ENCODE peak calls at places on chromosome 3, in ten cellular contexts. L is dermis blood vessel endothelial cell; C is activated naive CD4-positive, alpha-beta T cell treated with Interleukin-2 at 50 U/mL for 16 hours; P is SK-MEL-5; X is GM23248; R is Calu3; K is SIG-M5; A is tibial nerve; D is skeletal muscle cell; V is AG08396. M is an unnamed sample.

GRCh38 chr3:158430968-158431367 is 140.0 kb upstream of the MLF1 start:
- DNase-seq in X (no peak), A (no peak), C (no peak), L (no peak), R (no peak), P (no peak), D (no peak), K (no peak), V (no peak), M (no peak)

GRCh38 chr3:124860599-124860998 is 26.6 kb downstream of the ITGB5 start:
- DNase-seq in C (no peak), P (peak), R (peak), X (peak), V (peak), D (peak), K (no peak), L (peak), A (peak), M (no peak)

GRCh38 chr3:64209866-64210609 is 15.2 kb downstream of the PRICKLE2 start:
- DNase-seq in R (no peak), V (no peak), D (no peak), L (peak), K (no peak), X (peak), A (peak), P (no peak), C (no peak), M (no peak)

GRCh38 chr3:134378384-134378783 is 4.1 kb upstream of the AMOTL2 start:
- DNase-seq in D (no peak), K (no peak), A (no peak), V (no peak), X (no peak), L (peak), R (peak), P (peak), C (no peak), M (no peak)

GRCh38 chr3:69292959-69293574 is 92.8 kb downstream of the FRMD4B start:
- DNase-seq in K (no peak), V (no peak), X (no peak), L (no peak), P (no peak), A (no peak), D (no peak), C (no peak), R (no peak), M (no peak)

GRCh38 chr3:194936091-194936490 is 250.4 kb downstream of the FAM43A start:
- DNase-seq in P (no peak), X (no peak), C (no peak), R (no peak), V (no peak), L (no peak), A (no peak), K (no peak), D (no peak), M (no peak)

GRCh38 chr3:48596157-48596556 is 1.0 kb upstream of the COL7A1 start:
- DNase-seq in A (no peak), D (no peak), L (no peak), C (no peak), V (no peak), K (no peak), R (no peak), X (no peak), P (no peak), M (no peak)

GRCh38 chr3:170644711-170645110 is 58.8 kb upstream of the SLC7A14 start:
- DNase-seq in A (no peak), L (no peak), D (no peak), R (no peak), V (no peak), C (no peak), P (no peak), K (no peak), X (peak), M (no peak)

GRCh38 chr3:171753665-171754408 is 56.4 kb downstream of the PLD1 start:
- DNase-seq in R (no peak), K (no peak), V (peak), C (no peak), L (no peak), X (peak), A (no peak), D (peak), P (no peak), M (no peak)

GRCh38 chr3:32384938-32385337 is 6.7 kb upstream of the CMTM7 start:
- DNase-seq in A (no peak), C (no peak), X (peak), P (no peak), K (no peak), D (no peak), V (no peak), R (no peak), L (no peak), M (peak)

GRCh38 chr3:23945903-23946751 is 1.0 kb downstream of the NR1D2 start:
- DNase-seq in X (peak), P (peak), A (peak), R (peak), K (peak), C (peak), V (peak), L (peak), D (peak), M (peak)

GRCh38 chr3:121730940-121731687 is 18.4 kb downstream of the GOLGB1 start:
- DNase-seq in L (no peak), V (no peak), X (no peak), D (no peak), A (no peak), P (no peak), C (no peak), R (no peak), K (no peak), M (no peak)

GRCh38 chr3:64494530-64494929 is 193.3 kb downstream of the ADAMTS9 start:
- DNase-seq in P (no peak), R (no peak), X (no peak), V (no peak), C (no peak), A (no peak), L (no peak), K (no peak), D (no peak), M (no peak)

GRCh38 chr3:172562881-172563835 is 39.9 kb upstream of the TNFSF10 start:
- DNase-seq in D (peak), A (peak), V (peak), K (no peak), X (peak), C (peak), P (peak), R (peak), L (peak), M (peak)

GRCh38 chr3:167167491-167167890 is 212.6 kb downstream of the ZBBX start:
- DNase-seq in P (no peak), A (no peak), D (no peak), X (no peak), C (no peak), R (no peak), V (no peak), K (no peak), L (no peak), M (no peak)

GRCh38 chr3:143928541-143929255 is 42.9 kb upstream of the DIPK2A start:
- DNase-seq in K (no peak), R (no peak), V (no peak), C (no peak), P (no peak), A (no peak), D (no peak), L (no peak), X (no peak), M (no peak)

GRCh38 chr3:196707566-196707965 is 4.5 kb downstream of the CEP19 start:
- DNase-seq in A (no peak), P (no peak), R (no peak), L (peak), D (no peak), C (no peak), K (no peak), X (no peak), V (no peak), M (no peak)

GRCh38 chr3:43185656-43186375 is 79.9 kb upstream of the POMGNT2 start:
- DNase-seq in D (peak), L (peak), V (peak), P (no peak), C (no peak), X (peak), R (no peak), A (no peak), K (no peak), M (no peak)

GRCh38 chr3:24128195-24129005 is 183.3 kb downstream of the NR1D2 start:
- DNase-seq in V (peak), X (peak), L (no peak), A (no peak), P (no peak), R (no peak), K (no peak), D (peak), C (no peak), M (no peak)

GRCh38 chr3:15430624-15431023 is 3.2 kb downstream of the EAF1 start:
- DNase-seq in D (no peak), C (no peak), V (no peak), P (no peak), K (no peak), X (no peak), R (no peak), A (no peak), L (no peak), M (no peak)

GRCh38 chr3:173660645-173661299 is 263.2 kb downstream of the NLGN1 start:
- DNase-seq in K (no peak), L (no peak), R (no peak), V (no peak), X (peak), C (no peak), A (no peak), P (no peak), D (no peak), M (no peak)

GRCh38 chr3:128269796-128270195 is 116.5 kb downstream of the EEFSEC start:
- DNase-seq in X (no peak), V (no peak), R (no peak), D (no peak), C (no peak), A (no peak), L (no peak), P (no peak), K (no peak), M (no peak)

GRCh38 chr3:16388850-16389411 is 123.9 kb downstream of the OXNAD1 start:
- DNase-seq in L (no peak), C (no peak), P (no peak), X (peak), K (no peak), A (no peak), V (peak), D (no peak), R (no peak), M (no peak)

GRCh38 chr3:156551746-156552145 is 3.2 kb downstream of the SSR3 start:
- DNase-seq in A (no peak), C (no peak), X (peak), D (no peak), P (no peak), V (peak), R (no peak), L (peak), K (no peak), M (no peak)

GRCh38 chr3:42752441-42752840 is 20.6 kb downstream of the CCDC13 start:
- DNase-seq in V (no peak), D (no peak), C (no peak), X (no peak), P (no peak), L (no peak), A (no peak), R (no peak), K (no peak), M (no peak)

GRCh38 chr3:45975696-45976095 is 19.9 kb downstream of the FYCO1 start:
- DNase-seq in X (no peak), L (peak), V (no peak), C (peak), K (no peak), R (no peak), A (no peak), P (no peak), D (no peak), M (peak)

GRCh38 chr3:152269423-152270144 is 855 bp downstream of the MBNL1 start:
- DNase-seq in P (peak), D (peak), V (peak), K (no peak), L (peak), X (peak), C (peak), R (peak), A (peak), M (peak)

GRCh38 chr3:11498646-11499045 is 145.1 kb downstream of the VGLL4 start:
- DNase-seq in R (peak), A (peak), V (peak), L (peak), X (peak), P (no peak), D (peak), C (no peak), K (no peak), M (no peak)

GRCh38 chr3:14231998-14232501 is 53.4 kb downstream of the LSM3 start:
- DNase-seq in X (peak), L (no peak), K (no peak), R (no peak), V (no peak), A (no peak), P (no peak), D (no peak), C (no peak), M (peak)

GRCh38 chr3:133393204-133393603 is 6.7 kb upstream of the BFSP2 start:
- DNase-seq in D (no peak), K (no peak), R (no peak), L (no peak), X (no peak), A (no peak), P (peak), C (no peak), V (no peak), M (no peak)